ENCODE peak calls at places on chromosomes 12 and 14, in seven cellular contexts. One of them, this sample, is unnamed. For H3K4me1, the result is how much of the 10 kb centered on the place peaks cover.

GRCh38 chr12:21248679-21249078 is 86.0 kb downstream of the SLCO1A2 start:
- DNase-seq in right cardiac atrium: no peak
- DNase-seq in mammary epithelial cell: no peak
- DNase-seq in tibial nerve: no peak
- DNase-seq in A673: peak
- DNase-seq in pancreas: no peak
- DNase-seq in NT2/D1: no peak
- DNase-seq in this sample: peak

GRCh38 chr14:73774244-73774575 is 60.0 kb upstream of the PNMA1 start:
- DNase-seq in right cardiac atrium: no peak
- DNase-seq in mammary epithelial cell: no peak
- DNase-seq in tibial nerve: no peak
- DNase-seq in A673: no peak
- DNase-seq in pancreas: no peak
- DNase-seq in NT2/D1: no peak
- DNase-seq in this sample: no peak

GRCh38 chr12:5438671-5439200 is 6.8 kb downstream of the NTF3 start:
- DNase-seq in right cardiac atrium: no peak
- DNase-seq in mammary epithelial cell: no peak
- DNase-seq in tibial nerve: no peak
- DNase-seq in A673: no peak
- DNase-seq in pancreas: no peak
- DNase-seq in NT2/D1: no peak
- DNase-seq in this sample: no peak

GRCh38 chr12:130815028-130815741 is 23.9 kb downstream of the STX2 start:
- DNase-seq in right cardiac atrium: no peak
- DNase-seq in mammary epithelial cell: no peak
- DNase-seq in tibial nerve: no peak
- DNase-seq in A673: no peak
- DNase-seq in pancreas: no peak
- DNase-seq in NT2/D1: no peak
- DNase-seq in this sample: no peak

GRCh38 chr12:6361834-6362233 is 13.5 kb downstream of the SCNN1A start:
- DNase-seq in right cardiac atrium: peak
- DNase-seq in mammary epithelial cell: no peak
- DNase-seq in tibial nerve: no peak
- DNase-seq in A673: no peak
- DNase-seq in pancreas: no peak
- DNase-seq in NT2/D1: no peak
- DNase-seq in this sample: peak

GRCh38 chr12:41188058-41188840 is at the start of gene PDZRN4:
- DNase-seq in right cardiac atrium: peak
- DNase-seq in mammary epithelial cell: peak
- DNase-seq in tibial nerve: peak
- DNase-seq in A673: peak
- DNase-seq in pancreas: no peak
- DNase-seq in NT2/D1: no peak
- DNase-seq in this sample: peak

GRCh38 chr12:65192963-65193516 is 23.7 kb downstream of the LEMD3 start:
- DNase-seq in right cardiac atrium: no peak
- DNase-seq in mammary epithelial cell: no peak
- DNase-seq in tibial nerve: no peak
- DNase-seq in A673: no peak
- DNase-seq in pancreas: no peak
- DNase-seq in NT2/D1: no peak
- DNase-seq in this sample: no peak

GRCh38 chr12:46818654-46819053 is 7.1 kb downstream of the SLC38A4 start:
- DNase-seq in right cardiac atrium: no peak
- DNase-seq in mammary epithelial cell: no peak
- DNase-seq in tibial nerve: no peak
- DNase-seq in A673: no peak
- DNase-seq in pancreas: no peak
- DNase-seq in NT2/D1: no peak
- DNase-seq in this sample: no peak

GRCh38 chr12:110039085-110039807 is 9.1 kb downstream of the C12orf76 start:
- DNase-seq in right cardiac atrium: no peak
- DNase-seq in mammary epithelial cell: peak
- DNase-seq in tibial nerve: no peak
- DNase-seq in A673: peak
- DNase-seq in pancreas: peak
- DNase-seq in NT2/D1: no peak
- DNase-seq in this sample: peak

GRCh38 chr12:53820503-53820902 is 68.7 kb upstream of the CISTR start:
- DNase-seq in right cardiac atrium: no peak
- DNase-seq in mammary epithelial cell: peak
- DNase-seq in tibial nerve: no peak
- DNase-seq in A673: peak
- DNase-seq in pancreas: no peak
- DNase-seq in NT2/D1: no peak
- DNase-seq in this sample: no peak

GRCh38 chr12:96195845-96196451 is 1.8 kb downstream of the ELK3 start:
- DNase-seq in right cardiac atrium: peak
- DNase-seq in mammary epithelial cell: peak
- DNase-seq in tibial nerve: no peak
- DNase-seq in A673: peak
- DNase-seq in pancreas: no peak
- DNase-seq in NT2/D1: peak
- DNase-seq in this sample: peak

GRCh38 chr14:82694820-82695219 is 1161.2 kb upstream of the SEL1L start:
- DNase-seq in right cardiac atrium: no peak
- DNase-seq in mammary epithelial cell: no peak
- DNase-seq in tibial nerve: no peak
- DNase-seq in A673: no peak
- DNase-seq in pancreas: no peak
- DNase-seq in NT2/D1: no peak
- DNase-seq in this sample: no peak

DNA sequence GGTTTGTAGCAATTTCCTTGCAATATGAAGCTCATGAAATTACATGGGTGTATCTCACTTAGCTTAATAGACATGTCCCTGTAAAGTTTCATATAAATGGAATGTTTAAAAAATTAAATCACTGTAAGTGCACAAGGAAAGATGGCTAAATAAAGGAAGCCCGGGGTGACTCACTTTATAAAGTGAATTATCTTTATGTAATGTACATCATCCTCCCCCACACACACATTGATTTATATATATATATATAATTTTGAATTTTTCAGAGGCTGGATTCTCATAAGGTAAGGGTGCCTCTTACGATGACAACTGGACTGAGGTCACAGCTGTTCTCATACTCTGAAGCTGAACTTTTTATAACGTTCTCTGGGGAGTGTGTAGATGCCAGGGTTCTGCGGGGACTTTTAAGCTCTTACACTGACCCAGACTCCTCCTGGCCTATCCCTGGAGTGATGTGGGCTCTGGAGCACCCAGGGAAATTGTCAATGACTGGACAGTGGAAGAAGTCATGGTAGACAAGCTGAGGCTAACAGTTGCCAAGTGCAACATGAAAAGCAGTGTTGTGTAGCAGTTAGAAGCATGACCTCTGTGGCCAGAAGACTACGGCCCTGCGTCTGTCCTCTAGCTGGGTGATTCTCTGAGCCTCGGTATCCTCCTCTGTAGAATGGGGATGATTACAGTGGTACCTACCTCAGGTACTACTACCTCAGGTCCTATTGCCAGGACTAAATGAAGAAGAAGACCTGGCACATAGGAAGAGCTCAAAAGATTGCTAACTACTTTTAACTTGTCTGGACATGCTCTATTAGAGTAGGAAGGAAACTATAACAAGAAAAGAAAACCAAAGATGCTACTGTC is 108.5 kb upstream of the HIF1A start:
- DNase-seq in right cardiac atrium: no peak
- DNase-seq in mammary epithelial cell: peak
- DNase-seq in tibial nerve: no peak
- DNase-seq in A673: no peak
- DNase-seq in pancreas: no peak
- DNase-seq in NT2/D1: no peak
- DNase-seq in this sample: no peak
- H3K4me1 ChIP-seq in right cardiac atrium: under half
- H3K4me1 ChIP-seq in mammary epithelial cell: under half
- H3K4me1 ChIP-seq in tibial nerve: under half
- H3K4me1 ChIP-seq in A673: under half
- H3K4me1 ChIP-seq in pancreas: under half
- H3K4me1 ChIP-seq in NT2/D1: under half
- H3K4me1 ChIP-seq in this sample: under half

GRCh38 chr12:24709201-24709600 is 239.7 kb downstream of the BCAT1 start:
- DNase-seq in right cardiac atrium: no peak
- DNase-seq in mammary epithelial cell: peak
- DNase-seq in tibial nerve: no peak
- DNase-seq in A673: peak
- DNase-seq in pancreas: no peak
- DNase-seq in NT2/D1: no peak
- DNase-seq in this sample: no peak
- H3K4me1 ChIP-seq in right cardiac atrium: under half
- H3K4me1 ChIP-seq in mammary epithelial cell: under half
- H3K4me1 ChIP-seq in tibial nerve: under half
- H3K4me1 ChIP-seq in A673: under half
- H3K4me1 ChIP-seq in pancreas: under half
- H3K4me1 ChIP-seq in NT2/D1: under half
- H3K4me1 ChIP-seq in this sample: under half

GRCh38 chr14:69657961-69658360 is 46.6 kb downstream of the SUSD6 start:
- DNase-seq in right cardiac atrium: no peak
- DNase-seq in mammary epithelial cell: peak
- DNase-seq in tibial nerve: no peak
- DNase-seq in A673: no peak
- DNase-seq in pancreas: peak
- DNase-seq in NT2/D1: no peak
- DNase-seq in this sample: no peak

GRCh38 chr14:69662636-69663321 is 51.4 kb downstream of the SUSD6 start:
- DNase-seq in right cardiac atrium: no peak
- DNase-seq in mammary epithelial cell: no peak
- DNase-seq in tibial nerve: no peak
- DNase-seq in A673: no peak
- DNase-seq in pancreas: no peak
- DNase-seq in NT2/D1: no peak
- DNase-seq in this sample: no peak

GRCh38 chr14:69660344-69661193 is 49.2 kb downstream of the SUSD6 start:
- DNase-seq in right cardiac atrium: no peak
- DNase-seq in mammary epithelial cell: no peak
- DNase-seq in tibial nerve: no peak
- DNase-seq in A673: no peak
- DNase-seq in pancreas: no peak
- DNase-seq in NT2/D1: no peak
- DNase-seq in this sample: peak

GRCh38 chr14:69661194-69661537 is 49.8 kb downstream of the SUSD6 start:
- DNase-seq in right cardiac atrium: no peak
- DNase-seq in mammary epithelial cell: no peak
- DNase-seq in tibial nerve: no peak
- DNase-seq in A673: no peak
- DNase-seq in pancreas: no peak
- DNase-seq in NT2/D1: no peak
- DNase-seq in this sample: no peak

GRCh38 chr14:69658664-69659261 is 47.4 kb downstream of the SUSD6 start:
- DNase-seq in right cardiac atrium: no peak
- DNase-seq in mammary epithelial cell: peak
- DNase-seq in tibial nerve: no peak
- DNase-seq in A673: no peak
- DNase-seq in pancreas: no peak
- DNase-seq in NT2/D1: no peak
- DNase-seq in this sample: no peak
- H3K4me1 ChIP-seq in right cardiac atrium: under half
- H3K4me1 ChIP-seq in mammary epithelial cell: half or more
- H3K4me1 ChIP-seq in tibial nerve: half or more
- H3K4me1 ChIP-seq in A673: under half
- H3K4me1 ChIP-seq in pancreas: under half
- H3K4me1 ChIP-seq in NT2/D1: under half
- H3K4me1 ChIP-seq in this sample: under half

DNA sequence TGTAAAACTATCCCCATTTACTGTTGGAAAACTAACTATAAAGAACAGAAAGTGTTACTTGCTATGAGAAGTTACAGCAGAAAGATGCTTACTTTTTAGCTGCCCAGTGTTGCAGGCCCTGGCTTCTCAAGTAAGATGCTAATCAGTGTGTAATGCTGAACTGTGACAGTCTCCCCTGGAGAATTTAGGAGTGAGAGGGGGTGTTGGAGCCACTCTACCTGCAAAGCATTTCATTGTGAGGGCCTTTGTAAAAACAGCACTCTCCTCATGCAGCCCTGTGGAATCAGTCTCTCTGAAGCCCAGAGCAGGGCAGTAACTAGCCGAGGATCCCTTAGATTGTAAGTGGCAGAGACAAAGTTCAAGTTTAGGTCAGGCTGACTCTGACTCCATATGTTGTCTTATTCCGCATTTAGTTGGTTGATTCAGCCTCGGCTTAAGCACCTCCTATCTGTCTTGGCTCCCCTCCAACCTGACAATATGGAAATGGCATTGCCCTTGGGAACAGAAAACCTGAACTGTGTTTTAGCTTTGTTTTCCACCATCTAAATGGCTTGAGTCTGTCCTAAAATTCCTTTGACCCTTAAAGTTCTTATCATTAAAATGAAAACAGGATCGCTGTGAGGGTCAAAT is 141.3 kb downstream of the PRKCH start:
- DNase-seq in right cardiac atrium: no peak
- DNase-seq in mammary epithelial cell: peak
- DNase-seq in tibial nerve: no peak
- DNase-seq in A673: peak
- DNase-seq in pancreas: no peak
- DNase-seq in NT2/D1: no peak
- DNase-seq in this sample: peak
- H3K4me1 ChIP-seq in right cardiac atrium: under half
- H3K4me1 ChIP-seq in mammary epithelial cell: under half
- H3K4me1 ChIP-seq in tibial nerve: under half
- H3K4me1 ChIP-seq in A673: under half
- H3K4me1 ChIP-seq in pancreas: under half
- H3K4me1 ChIP-seq in NT2/D1: under half
- H3K4me1 ChIP-seq in this sample: under half

DNA sequence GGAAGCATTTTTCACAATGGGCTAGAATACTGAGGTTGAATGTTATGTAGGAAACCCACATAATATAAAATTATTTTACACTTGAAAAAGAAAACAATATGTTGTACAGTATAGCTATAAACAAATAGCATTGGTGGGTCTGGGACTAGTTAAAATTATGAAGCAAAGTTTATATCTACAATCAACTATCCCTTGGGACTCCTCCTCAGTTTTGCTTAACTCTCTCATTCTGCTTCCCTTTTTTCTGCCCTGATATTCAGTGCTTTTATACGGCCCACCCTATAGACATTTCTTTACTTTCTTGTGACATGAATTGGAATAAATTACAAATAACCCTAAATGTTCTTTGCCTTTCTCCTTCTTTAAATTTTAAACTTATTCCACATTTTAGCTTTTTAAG is 300.5 kb downstream of the FBXL14 start:
- DNase-seq in right cardiac atrium: no peak
- DNase-seq in mammary epithelial cell: no peak
- DNase-seq in tibial nerve: no peak
- DNase-seq in A673: no peak
- DNase-seq in pancreas: no peak
- DNase-seq in NT2/D1: no peak
- DNase-seq in this sample: no peak
- H3K4me1 ChIP-seq in right cardiac atrium: under half
- H3K4me1 ChIP-seq in mammary epithelial cell: under half
- H3K4me1 ChIP-seq in tibial nerve: under half
- H3K4me1 ChIP-seq in A673: under half
- H3K4me1 ChIP-seq in pancreas: under half
- H3K4me1 ChIP-seq in NT2/D1: under half
- H3K4me1 ChIP-seq in this sample: under half

DNA sequence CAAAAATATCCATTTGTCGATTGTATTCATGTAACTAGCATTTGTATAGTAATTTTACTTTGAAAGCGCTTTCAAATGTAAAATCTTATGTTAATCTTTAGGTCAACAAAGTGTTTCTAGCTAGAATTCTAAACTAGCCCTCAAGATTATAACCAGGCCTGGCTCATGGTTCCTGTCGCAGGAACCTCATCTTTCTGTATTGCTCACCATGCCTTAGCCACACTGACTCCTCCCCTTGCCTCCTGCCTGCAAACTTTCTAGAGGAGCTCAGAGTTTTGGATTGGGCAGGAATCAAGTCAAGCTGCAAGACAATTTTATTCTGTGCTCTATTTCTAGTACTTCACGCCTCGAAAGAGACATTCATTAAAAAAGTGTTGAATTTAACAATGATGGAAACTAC is 99.8 kb downstream of the TGFB3 start:
- DNase-seq in right cardiac atrium: no peak
- DNase-seq in mammary epithelial cell: no peak
- DNase-seq in tibial nerve: no peak
- DNase-seq in A673: no peak
- DNase-seq in pancreas: no peak
- DNase-seq in NT2/D1: no peak
- DNase-seq in this sample: no peak
- H3K4me1 ChIP-seq in right cardiac atrium: under half
- H3K4me1 ChIP-seq in mammary epithelial cell: under half
- H3K4me1 ChIP-seq in tibial nerve: under half
- H3K4me1 ChIP-seq in A673: under half
- H3K4me1 ChIP-seq in pancreas: under half
- H3K4me1 ChIP-seq in NT2/D1: under half
- H3K4me1 ChIP-seq in this sample: under half